ENCODE peak calls at places on chromosomes 12 and 14, in seven cellular contexts. D, B, P, N, M, T and U are unnamed samples. For H3K4me1, the result is how much of the 10 kb centered on the place peaks cover.

GRCh38 chr12:55974308-55974724 is 438 bp downstream of the RAB5B start:
- DNase-seq in D (peak), B (peak), P (no peak), N (no peak), M (no peak), T (peak), U (no peak)

GRCh38 chr14:56216631-56217379 is 98.6 kb downstream of the PELI2 start:
- DNase-seq in D (peak), B (no peak), P (peak), N (no peak), M (no peak), T (peak), U (no peak)

GRCh38 chr14:98937021-98937420 is 335.0 kb downstream of the BCL11B start:
- DNase-seq in D (no peak), B (no peak), P (no peak), N (peak), M (no peak), T (no peak), U (no peak)

GRCh38 chr14:74531467-74531866 is 37.9 kb downstream of the ISCA2 start:
- DNase-seq in D (no peak), B (peak), P (no peak), N (no peak), M (peak), T (peak), U (no peak)

GRCh38 chr14:21711360-21711961 is 37.8 kb upstream of the OR4E1 start:
- DNase-seq in D (no peak), B (peak), P (no peak), N (no peak), M (no peak), T (peak), U (no peak)

GRCh38 chr12:125193798-125194562 is 128.7 kb downstream of the AACS start:
- DNase-seq in D (no peak), B (peak), P (no peak), N (no peak), M (no peak), T (peak), U (no peak)

GRCh38 chr14:55075628-55076027 is 24.2 kb downstream of the MAPK1IP1L start:
- DNase-seq in D (no peak), B (no peak), P (no peak), N (no peak), M (no peak), T (peak), U (no peak)

GRCh38 chr12:131430158-131430772 is 280.6 kb upstream of the SFSWAP start:
- DNase-seq in D (no peak), B (no peak), P (no peak), N (no peak), M (no peak), T (no peak), U (no peak)

GRCh38 chr12:1047898-1048660 is 57.1 kb downstream of the ERC1 start:
- DNase-seq in D (no peak), B (no peak), P (no peak), N (no peak), M (no peak), T (no peak), U (no peak)

GRCh38 chr14:67241416-67242362 is at the start of gene PALS1:
- DNase-seq in D (peak), B (peak), P (peak), N (no peak), M (no peak), T (peak), U (no peak)

GRCh38 chr14:20707622-20708021 is 19.1 kb downstream of the ANG start:
- DNase-seq in D (no peak), B (peak), P (no peak), N (no peak), M (no peak), T (no peak), U (no peak)

GRCh38 chr14:74660167-74660566 is 48.1 kb upstream of the LTBP2 start:
- DNase-seq in D (no peak), B (no peak), P (no peak), N (no peak), M (no peak), T (peak), U (no peak)

GRCh38 chr14:102795060-102795925 is 18.0 kb downstream of the TRAF3 start:
- DNase-seq in D (peak), B (peak), P (peak), N (no peak), M (no peak), T (peak), U (peak)

GRCh38 chr14:70754989-70755388 is 54.3 kb downstream of the MAP3K9 start:
- DNase-seq in D (no peak), B (peak), P (no peak), N (no peak), M (no peak), T (no peak), U (no peak)

GRCh38 chr12:121513464-121514183 is 67.2 kb downstream of the KDM2B start:
- DNase-seq in D (no peak), B (peak), P (peak), N (no peak), M (peak), T (no peak), U (peak)

GRCh38 chr12:24012528-24012927 is 63.1 kb upstream of the SOX5 start:
- DNase-seq in D (no peak), B (no peak), P (no peak), N (no peak), M (no peak), T (peak), U (no peak)

GRCh38 chr12:1329784-1330474 is 264.5 kb downstream of the FBXL14 start:
- DNase-seq in D (no peak), B (no peak), P (no peak), N (no peak), M (no peak), T (no peak), U (no peak)

GRCh38 chr14:41073544-41073943 is 533.1 kb upstream of the LRFN5 start:
- DNase-seq in D (no peak), B (no peak), P (no peak), N (no peak), M (no peak), T (no peak), U (no peak)

GRCh38 chr12:130838284-130838950 is 633 bp downstream of the STX2 start:
- DNase-seq in D (peak), B (peak), P (peak), N (no peak), M (no peak), T (no peak), U (peak)

GRCh38 chr14:53929871-53930685 is 26.5 kb downstream of the BMP4 start:
- DNase-seq in D (no peak), B (peak), P (peak), N (no peak), M (no peak), T (no peak), U (no peak)

GRCh38 chr12:29428630-29429029 is 47.7 kb upstream of the ERGIC2 start:
- DNase-seq in D (no peak), B (peak), P (no peak), N (no peak), M (no peak), T (peak), U (no peak)

GRCh38 chr14:24179961-24180726 is 8.3 kb downstream of the REC8 start:
- DNase-seq in D (no peak), B (no peak), P (no peak), N (no peak), M (no peak), T (peak), U (peak)

GRCh38 chr14:61472801-61473376 is 151.5 kb downstream of the PRKCH start:
- DNase-seq in D (no peak), B (no peak), P (no peak), N (no peak), M (no peak), T (peak), U (no peak)

GRCh38 chr14:104080557-104081492 is 4.7 kb upstream of the ASPG start:
- DNase-seq in D (no peak), B (no peak), P (no peak), N (no peak), M (no peak), T (no peak), U (no peak)

GRCh38 chr12:49903700-49904423 is at the start of gene FAIM2:
- DNase-seq in D (peak), B (no peak), P (peak), N (no peak), M (no peak), T (peak), U (no peak)

GRCh38 chr12:3191450-3191849 is 114.3 kb downstream of the TSPAN9 start:
- DNase-seq in D (no peak), B (no peak), P (no peak), N (no peak), M (no peak), T (no peak), U (no peak)

GRCh38 chr14:102187583-102188001 is 47.9 kb downstream of the WDR20 start:
- DNase-seq in D (no peak), B (no peak), P (no peak), N (no peak), M (no peak), T (no peak), U (no peak)

GRCh38 chr14:77053046-77053841 is 24.7 kb upstream of the IRF2BPL start:
- DNase-seq in D (peak), B (peak), P (peak), N (no peak), M (peak), T (peak), U (peak)

GRCh38 chr12:111453071-111453989 is 47.6 kb downstream of the SH2B3 start:
- DNase-seq in D (no peak), B (no peak), P (no peak), N (peak), M (no peak), T (no peak), U (no peak)
- TF ChIP-seq POLR2A in D (no peak), B (no peak), P (no peak), N (no peak), M (no peak), T (no peak), U (no peak)

DNA sequence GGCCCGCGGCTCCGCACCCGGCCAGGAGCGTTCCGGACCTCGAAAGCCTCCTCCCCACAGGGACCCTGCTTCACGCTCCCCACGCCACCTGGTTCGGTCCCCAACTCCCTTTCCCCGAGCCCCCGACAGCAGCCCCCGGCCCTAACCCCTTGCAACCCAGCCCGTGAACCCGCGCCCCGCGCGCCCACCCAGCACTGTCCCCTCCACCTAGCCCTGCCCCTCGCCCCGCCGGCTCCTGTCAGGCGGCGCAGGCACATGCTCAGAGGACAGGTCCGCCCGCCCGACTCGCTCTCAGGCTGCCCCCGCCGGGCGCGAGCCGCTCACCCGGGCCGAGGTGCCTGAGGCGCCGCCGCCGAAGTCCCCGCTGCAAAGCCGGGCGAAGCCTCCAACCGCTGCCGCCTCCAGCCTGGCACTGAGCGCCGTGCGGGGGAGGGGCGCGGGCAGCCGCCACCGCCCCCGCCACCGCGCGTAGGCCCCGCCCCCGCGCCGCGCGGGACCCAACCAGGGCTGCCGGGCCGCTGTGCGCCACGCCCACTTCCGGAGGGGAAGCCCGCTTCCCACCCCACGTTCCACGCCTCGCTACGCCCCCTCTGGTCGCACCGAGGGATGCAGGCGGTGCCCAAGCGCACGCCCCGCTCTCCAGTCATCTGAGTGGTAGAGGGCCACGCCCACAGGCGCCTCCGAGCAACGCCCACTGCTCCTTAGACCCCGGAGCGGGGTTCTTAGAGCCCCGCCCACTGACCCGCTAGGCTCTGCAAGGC is at the start of gene CORO1C:
- DNase-seq in D (peak), B (peak), P (peak), N (peak), M (peak), T (peak), U (peak)
- H3K4me1 ChIP-seq in D (under half), B (half or more), P (under half), N (under half), M (under half), T (under half), U (under half)

GRCh38 chr12:123971449-123971769 is 1.2 kb downstream of the CCDC92 start:
- DNase-seq in D (no peak), B (no peak), P (no peak), N (no peak), M (no peak), T (no peak), U (no peak)

GRCh38 chr12:123973552-123974341 is 732 bp downstream of the ZNF664 start:
- DNase-seq in D (peak), B (peak), P (peak), N (peak), M (no peak), T (peak), U (peak)

GRCh38 chr12:123971770-123972447 is 722 bp downstream of the CCDC92 start:
- DNase-seq in D (no peak), B (peak), P (peak), N (no peak), M (peak), T (peak), U (peak)

GRCh38 chr12:123976227-123976826 is 3.3 kb downstream of the ZNF664 start:
- DNase-seq in D (no peak), B (no peak), P (no peak), N (no peak), M (no peak), T (no peak), U (no peak)

DNA sequence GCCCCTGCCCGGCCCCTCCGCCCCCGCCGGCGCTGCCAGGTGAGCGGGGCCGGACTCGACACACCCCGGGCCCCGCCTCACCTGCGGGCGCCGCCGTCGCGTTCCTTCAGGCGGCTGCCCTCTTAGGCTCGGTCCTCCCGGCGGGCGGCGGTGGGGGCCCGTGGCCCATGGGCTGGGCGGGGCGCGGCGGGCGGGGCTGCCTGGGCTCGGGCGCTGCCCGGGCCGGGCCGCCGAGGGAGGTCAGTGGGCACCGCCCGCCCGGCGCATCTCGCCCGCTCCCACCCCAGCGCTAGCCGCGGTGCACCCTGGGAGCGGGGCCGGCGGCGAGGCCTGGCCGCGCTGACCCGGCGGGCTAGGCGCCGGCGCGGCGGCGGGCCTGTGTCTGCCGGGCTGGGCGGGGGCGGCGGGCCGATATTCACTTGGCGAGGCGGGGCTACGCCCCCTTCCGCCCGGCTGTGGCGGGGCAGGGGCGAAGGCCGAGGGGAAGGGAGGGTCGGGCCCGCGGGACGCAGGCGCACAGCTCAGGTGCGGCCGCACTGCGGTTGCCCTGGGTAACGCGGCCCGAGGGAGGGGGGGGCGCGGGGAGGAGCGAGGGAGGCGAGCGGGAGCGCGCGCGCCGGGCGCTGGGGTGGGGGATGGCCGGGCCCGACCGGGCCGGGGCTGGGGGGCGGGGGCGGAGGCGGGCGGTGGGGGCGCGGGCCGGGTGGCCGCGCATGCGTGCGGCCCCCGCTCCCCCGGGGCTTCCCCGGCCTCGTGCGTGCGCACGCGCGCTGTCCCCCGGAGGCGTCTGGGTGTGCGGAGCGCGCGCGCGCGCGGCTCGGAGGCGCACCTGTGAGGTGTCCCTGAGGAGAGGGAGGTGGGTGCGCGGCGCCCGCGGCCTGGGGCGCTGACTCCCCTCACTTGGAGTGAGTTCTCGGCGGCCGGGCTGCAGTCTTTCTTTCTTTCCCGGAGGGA is at the start of the genes CCDC92 and ZNF664:
- DNase-seq in D (peak), B (peak), P (peak), N (peak), M (peak), T (peak), U (peak)
- H3K4me3 ChIP-seq in D (peak), B (peak), P (peak), N (peak), M (peak), T (peak), U (peak)

GRCh38 chr12:115354476-115354890 is 670.5 kb upstream of the TBX3 start:
- DNase-seq in D (no peak), B (no peak), P (no peak), N (no peak), M (no peak), T (peak), U (no peak)
- TF ChIP-seq POLR2A in D (no peak), B (no peak), P (no peak), N (no peak), M (no peak), T (no peak), U (no peak)

DNA sequence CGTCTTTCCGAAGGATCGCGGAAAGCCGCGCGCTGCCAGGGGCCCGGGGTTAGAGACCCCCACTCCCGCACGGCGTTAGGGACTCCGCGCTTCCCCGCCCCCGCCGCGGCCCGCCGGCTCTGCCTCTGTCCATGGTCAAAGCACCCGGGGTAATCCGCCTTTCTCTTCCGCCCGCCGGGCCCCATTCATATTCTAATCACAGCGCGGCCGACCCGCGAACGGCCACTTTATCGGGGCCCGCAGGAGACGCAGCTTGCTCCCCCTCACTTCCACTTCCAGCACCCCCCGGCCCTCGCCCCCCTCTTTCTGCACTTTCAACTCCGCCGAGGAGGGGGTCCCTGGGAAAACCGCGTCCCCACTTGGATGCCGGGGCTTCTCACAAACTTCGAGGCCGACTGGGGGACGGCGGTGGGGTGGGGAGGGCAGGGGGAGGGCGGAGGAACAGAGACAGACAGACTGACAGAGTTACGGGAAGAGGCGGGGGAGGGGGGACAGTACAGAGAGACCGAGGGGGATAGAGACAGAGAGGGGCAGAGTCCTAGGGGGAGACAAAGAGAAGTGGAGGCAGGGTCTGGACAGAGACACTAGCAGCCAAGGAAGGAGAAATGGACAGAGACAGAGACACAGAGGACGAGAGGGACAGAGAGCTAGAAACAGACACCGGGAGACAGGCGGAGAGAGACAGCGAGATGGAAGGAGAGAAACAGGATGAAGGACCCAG is 1.1 kb upstream of the RFX4 start:
- DNase-seq in D (no peak), B (no peak), P (no peak), N (no peak), M (no peak), T (no peak), U (no peak)
- H3K4me1 ChIP-seq in D (under half), B (half or more), P (under half), N (half or more), M (under half), T (under half), U (under half)

DNA sequence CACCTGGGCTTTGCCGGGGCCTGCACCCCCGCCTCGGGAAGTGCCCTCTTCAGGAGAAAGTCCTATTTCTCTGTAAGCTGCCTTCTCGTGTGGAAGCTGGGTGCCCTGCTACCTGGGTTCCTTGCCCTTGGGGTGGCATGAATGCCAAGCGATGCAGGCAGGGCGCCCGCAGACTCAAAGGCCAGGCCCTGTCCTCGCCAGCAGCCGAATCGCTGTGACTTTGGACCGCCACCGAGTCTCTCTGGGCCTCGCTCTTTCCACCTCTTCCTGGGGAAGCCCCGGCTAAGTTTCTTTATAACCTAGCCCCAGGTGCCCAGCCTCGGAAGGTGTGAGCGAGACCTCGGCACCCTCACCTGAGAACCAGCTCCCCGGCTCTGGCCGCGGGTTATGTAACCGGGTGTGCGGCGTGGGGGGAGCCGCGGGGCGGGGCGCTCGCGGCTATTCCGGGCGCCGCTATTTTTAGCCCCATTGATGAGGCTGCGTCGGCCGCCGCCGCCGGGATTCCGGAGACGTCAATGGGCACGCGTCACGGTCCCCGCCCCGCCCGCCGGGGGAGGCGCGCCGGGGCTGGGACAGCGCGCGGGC is 14.6 kb upstream of the NR4A1 start:
- DNase-seq in D (peak), B (peak), P (peak), N (peak), M (no peak), T (peak), U (peak)
- H3K4me3 ChIP-seq in D (no peak), B (peak), P (peak), N (peak), M (peak), T (peak), U (peak)

GRCh38 chr14:100138082-100138787 is 21.2 kb downstream of the DEGS2 start:
- DNase-seq in D (no peak), B (no peak), P (no peak), N (no peak), M (no peak), T (no peak), U (no peak)
- TF ChIP-seq POLR2A in D (no peak), B (no peak), P (no peak), N (no peak), M (no peak), T (no peak), U (no peak)

DNA sequence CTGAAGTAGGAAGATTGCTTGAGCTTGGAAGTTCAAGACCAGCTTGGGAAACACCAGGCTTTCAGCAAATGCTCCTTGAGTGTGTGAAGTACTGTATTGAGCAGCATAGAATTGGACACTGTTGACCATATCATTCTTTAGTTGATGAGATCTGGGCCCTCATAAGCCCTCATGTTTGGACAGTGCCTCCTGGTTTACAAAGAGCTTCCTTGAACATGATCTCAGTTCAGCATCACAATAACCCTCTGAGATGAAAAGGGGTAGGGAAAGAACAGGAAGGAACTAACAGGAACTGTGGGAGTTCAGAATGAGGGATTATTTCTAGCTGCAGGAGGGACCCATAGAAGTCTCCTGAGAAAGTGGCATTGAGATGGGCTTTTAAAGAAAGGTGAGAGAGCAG is 153.2 kb downstream of the C12orf75 start:
- DNase-seq in D (no peak), B (no peak), P (no peak), N (no peak), M (no peak), T (no peak), U (no peak)
- H3K4me1 ChIP-seq in D (under half), B (under half), P (under half), N (under half), M (under half), T (under half), U (under half)